ENCODE peak calls at places on chromosomes 3 and 15, in five cellular contexts. I is adrenal gland, S is stomach, N is right cardiac atrium, X is psoas muscle. J is an unnamed sample.

GRCh38 chr3:6035626-6036025 is 825.3 kb upstream of the GRM7 start:
- DNase-seq in I (no peak), S (no peak), X (no peak), N (no peak), J (no peak)

GRCh38 chr3:181327349-181327748 is 337.8 kb upstream of the DNAJC19 start:
- DNase-seq in X (no peak), N (no peak), S (no peak), I (no peak), J (no peak)

GRCh38 chr3:101179637-101180036 is 140.7 kb downstream of the IMPG2 start:
- DNase-seq in S (no peak), N (no peak), I (no peak), X (no peak), J (no peak)

GRCh38 chr15:75712668-75713337 is at the start of gene CSPG4:
- DNase-seq in S (peak; percentile 57), I (peak; percentile 28), N (peak; percentile 77), X (peak; percentile 85), J (no peak)

GRCh38 chr3:125437631-125438435 is 62.7 kb upstream of the ZNF148 start:
- DNase-seq in N (peak; percentile 57), S (peak; percentile 63), X (peak; percentile 67), I (peak; percentile 69), J (peak; percentile 67)

GRCh38 chr15:31488437-31489204 is 162.0 kb downstream of the KLF13 start:
- DNase-seq in S (peak; percentile 82), X (no peak), I (peak; percentile 77), N (peak; percentile 64), J (peak; percentile 60)

GRCh38 chr15:85108136-85108535 is 126.5 kb downstream of the PDE8A start:
- DNase-seq in S (no peak), X (no peak), I (no peak), N (no peak), J (no peak)

GRCh38 chr15:64521201-64521600 is 60.8 kb downstream of the ZNF609 start:
- DNase-seq in I (no peak), N (no peak), S (no peak), X (no peak), J (peak; percentile 18)

GRCh38 chr15:36571301-36571700 is 8.1 kb upstream of the CDIN1 start:
- DNase-seq in N (no peak), X (no peak), S (no peak), I (no peak), J (no peak)

GRCh38 chr3:129820587-129820986 is 72.9 kb downstream of the TMCC1 start:
- DNase-seq in N (no peak), S (no peak), X (no peak), I (no peak), J (no peak)

GRCh38 chr15:78103406-78104118 is 11.2 kb downstream of the SH2D7 start:
- DNase-seq in N (no peak), I (peak; percentile 39), X (no peak), S (peak; percentile 41), J (no peak)

GRCh38 chr15:43208052-43209002 is 12.5 kb downstream of the EPB42 start:
- DNase-seq in N (no peak), S (no peak), I (no peak), X (no peak), J (no peak)

GRCh38 chr15:69782809-69783208 is 314.9 kb downstream of the TLE3 start:
- DNase-seq in N (no peak), I (no peak), S (peak; percentile 34), X (no peak), J (no peak)

GRCh38 chr15:100372695-100373036 is 30.9 kb upstream of the ADAMTS17 start:
- DNase-seq in X (peak; percentile 69), I (peak; percentile 59), N (peak; percentile 45), S (no peak), J (peak; percentile 31)

GRCh38 chr15:90557147-90557546 is 27.4 kb downstream of the CRTC3 start:
- DNase-seq in I (no peak), N (no peak), S (no peak), X (no peak), J (no peak)

GRCh38 chr15:30649952-30650929 is 24.3 kb downstream of the ARHGAP11B start:
- DNase-seq in X (no peak), S (no peak), I (no peak), N (no peak), J (no peak)

GRCh38 chr3:99175276-99175801 is 273.8 kb upstream of the DCBLD2 start:
- DNase-seq in S (no peak), X (no peak), N (no peak), I (no peak), J (no peak)

GRCh38 chr3:188229726-188230125 is 75.8 kb downstream of the LPP start:
- DNase-seq in N (no peak), X (no peak), I (no peak), S (no peak), J (no peak)

GRCh38 chr3:55202320-55202719 is 274.5 kb upstream of the LRTM1 start:
- DNase-seq in X (no peak), S (no peak), I (no peak), N (no peak), J (no peak)

GRCh38 chr15:85993116-85993515 is 86.6 kb upstream of the AGBL1 start:
- DNase-seq in I (no peak), X (no peak), S (no peak), N (no peak), J (no peak)

GRCh38 chr3:20769430-20769829 is 583.4 kb upstream of the SGO1 start:
- DNase-seq in X (no peak), S (no peak), I (no peak), N (no peak), J (no peak)

GRCh38 chr15:82021021-82021420 is 24.8 kb downstream of the MEX3B start:
- DNase-seq in I (no peak), X (no peak), S (no peak), N (no peak), J (no peak)

GRCh38 chr15:34049096-34049495 is 10.1 kb upstream of the AVEN start:
- DNase-seq in S (no peak), I (no peak), X (no peak), N (no peak), J (no peak)

GRCh38 chr3:55891106-55891505 is 404.0 kb upstream of the WNT5A start:
- DNase-seq in N (no peak), S (no peak), I (no peak), X (no peak), J (no peak)

GRCh38 chr15:70795311-70795665 is 31.9 kb upstream of the UACA start:
- DNase-seq in S (no peak), N (no peak), I (no peak), X (no peak), J (no peak)

GRCh38 chr3:121817753-121818152 is 17.1 kb downstream of the IQCB1 start:
- DNase-seq in X (no peak), S (no peak), N (no peak), I (no peak), J (no peak)

GRCh38 chr15:32838820-32839219 is 121.0 kb downstream of the GREM1 start:
- DNase-seq in X (peak; percentile 59), S (no peak), I (peak; percentile 17), N (no peak), J (peak; percentile 70)

GRCh38 chr3:171892457-171892856 is 49.3 kb downstream of the TMEM212 start:
- DNase-seq in I (no peak), X (no peak), N (no peak), S (no peak), J (no peak)

GRCh38 chr3:5728085-5728484 is 540.6 kb downstream of the EDEM1 start:
- DNase-seq in I (no peak), S (no peak), N (no peak), X (no peak), J (no peak)

GRCh38 chr15:47194718-47195117 is 522.6 kb upstream of the SEMA6D start:
- DNase-seq in X (no peak), I (no peak), N (no peak), S (no peak), J (no peak)

GRCh38 chr3:127254730-127255129 is 33.1 kb downstream of the PRR20G start:
- DNase-seq in I (no peak), S (no peak), N (no peak), X (no peak), J (no peak)

GRCh38 chr3:4060064-4060463 is 243.1 kb upstream of the SETMAR start:
- DNase-seq in X (no peak), S (no peak), I (no peak), N (no peak), J (no peak)

DNA sequence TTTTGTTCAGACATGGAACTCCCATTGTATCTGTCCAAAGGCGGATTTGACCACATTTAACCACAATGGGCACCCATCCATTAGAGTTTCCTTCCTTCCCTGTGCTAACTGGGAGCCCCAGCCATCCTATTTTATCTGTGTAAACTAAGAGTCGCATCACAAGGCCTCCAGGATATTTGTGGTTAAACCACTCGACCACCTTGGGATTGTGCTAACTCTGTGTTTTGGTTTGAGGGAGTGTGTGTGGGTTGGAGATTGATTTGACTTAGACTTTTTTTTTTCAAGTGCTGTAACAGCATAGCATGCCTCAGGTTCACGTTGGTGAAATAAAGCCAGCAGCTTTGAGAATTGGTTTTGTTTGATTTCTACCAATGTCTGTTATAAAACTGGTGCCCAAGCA is 100.4 kb upstream of the TP63 start:
- DNase-seq in N (no peak), I (no peak), X (no peak), S (no peak), J (no peak)
- H3K4me1 ChIP-seq in N (no peaks in the 10 kb centered on the region), I (no peaks in the 10 kb centered on the region), X (peaks cover 3% of the 10 kb centered on the region), S (no peaks in the 10 kb centered on the region), J (no peaks in the 10 kb centered on the region)

GRCh38 chr3:72448858-72449257 is 399.4 kb downstream of the SHQ1 start:
- DNase-seq in N (no peak), S (no peak), X (no peak), I (peak; percentile 14), J (no peak)

GRCh38 chr3:72449551-72449950 is 398.7 kb downstream of the SHQ1 start:
- DNase-seq in I (no peak), N (no peak), X (no peak), S (no peak), J (no peak)

GRCh38 chr3:72447059-72447946 is 400.9 kb downstream of the SHQ1 start:
- DNase-seq in N (peak; percentile 94), S (peak; percentile 95), I (peak; percentile 92), X (peak; percentile 97), J (peak; percentile 94)

GRCh38 chr3:72446406-72447058 is 401.7 kb downstream of the SHQ1 start:
- DNase-seq in X (no peak), I (no peak), S (peak; percentile 27), N (no peak), J (no peak)

GRCh38 chr3:72448375-72448823 is 399.8 kb downstream of the SHQ1 start:
- DNase-seq in I (peak; percentile 75), N (no peak), S (no peak), X (no peak), J (no peak)
- H3K4me3 ChIP-seq in I (no peak overlapping the region), N (no peak overlapping the region), S (no peak overlapping the region), X (no peak overlapping the region), J (no peak overlapping the region)

GRCh38 chr15:68227806-68228142 is 1.8 kb downstream of the CLN6 start:
- DNase-seq in S (no peak), X (peak; percentile 38), N (no peak), I (no peak), J (no peak)
- H3K27ac ChIP-seq in S (no peak overlapping the region), X (no peak overlapping the region), N (no peak overlapping the region), I (no peak overlapping the region), J (no peak overlapping the region)

GRCh38 chr15:66703540-66703941 is 1.5 kb downstream of the SMAD6 start:
- DNase-seq in I (peak; percentile 49), N (no peak), S (peak; percentile 52), X (peak; percentile 71), J (peak; percentile 60)
- H3K4me1 ChIP-seq in I (peaks cover 4% of the 10 kb centered on the region), N (peaks cover 2% of the 10 kb centered on the region), S (peaks cover 40% of the 10 kb centered on the region), X (peaks cover 11% of the 10 kb centered on the region), J (peaks cover 60% of the 10 kb centered on the region)